ENCODE peak calls at places on chromosomes 5 and 9, in ten cellular contexts. G is CD8-positive, alpha-beta T cell; B is Caco-2; M is A673; S is left lung; X is mammary epithelial cell; C is uterus; O is endodermal cell; T is tibial artery; V is upper lobe of right lung. P is an unnamed sample. For H3K36me3, the result is how much of the 10 kb centered on the place peaks cover.

GRCh38 chr9:93898502-93899426 is 56.4 kb downstream of the BARX1 start:
- DNase-seq in S (no peak), G (peak), O (peak), B (no peak), C (peak), M (no peak), V (peak), T (peak), X (no peak), P (peak)

GRCh38 chr5:143106175-143106574 is 297.3 kb downstream of the NR3C1 start:
- DNase-seq in V (no peak), B (peak), O (no peak), S (no peak), M (peak), G (no peak), T (no peak), C (no peak), X (peak), P (peak)

GRCh38 chr9:16207161-16207560 is 654.3 kb downstream of the CCDC171 start:
- DNase-seq in S (no peak), G (peak), T (no peak), X (no peak), B (no peak), C (peak), M (peak), O (no peak), V (no peak), P (peak)

GRCh38 chr9:89139450-89139849 is 39.2 kb downstream of the SHC3 start:
- DNase-seq in V (no peak), B (peak), T (no peak), M (no peak), C (no peak), G (no peak), O (no peak), S (no peak), X (no peak), P (no peak)

GRCh38 chr9:21096172-21096900 is 18.6 kb upstream of the IFNB1 start:
- DNase-seq in T (no peak), O (no peak), M (no peak), X (peak), G (peak), B (no peak), V (no peak), S (no peak), C (no peak), P (no peak)

GRCh38 chr5:53642006-53642405 is 81.6 kb downstream of the NDUFS4 start:
- DNase-seq in S (no peak), T (no peak), X (peak), V (no peak), C (no peak), M (peak), G (no peak), O (no peak), B (no peak), P (no peak)

GRCh38 chr9:27352457-27353188 is 55.7 kb upstream of the EQTN start:
- DNase-seq in X (no peak), M (no peak), O (peak), V (no peak), C (no peak), G (no peak), T (no peak), S (peak), B (no peak), P (no peak)

GRCh38 chr5:64344501-64344900 is 161.3 kb upstream of the RGS7BP start:
- DNase-seq in G (no peak), B (no peak), O (no peak), C (no peak), S (no peak), V (no peak), T (no peak), X (no peak), M (no peak), P (no peak)

GRCh38 chr5:104498281-104498680 is 935.7 kb upstream of the NUDT12 start:
- DNase-seq in S (no peak), C (no peak), G (no peak), M (peak), X (no peak), V (no peak), B (no peak), T (no peak), O (no peak), P (no peak)

GRCh38 chr5:113147088-113147487 is 170.5 kb downstream of the DCP2 start:
- DNase-seq in O (no peak), T (no peak), C (no peak), S (no peak), X (peak), G (no peak), M (no peak), B (no peak), V (no peak), P (no peak)

GRCh38 chr9:115254217-115254616 is 136.3 kb upstream of the TNC start:
- DNase-seq in V (no peak), X (no peak), C (no peak), G (no peak), O (no peak), M (no peak), T (no peak), B (no peak), S (no peak), P (no peak)

GRCh38 chr5:4802044-4802443 is 338.1 kb upstream of the ADAMTS16 start:
- DNase-seq in B (no peak), M (no peak), G (no peak), V (no peak), X (no peak), C (no peak), T (no peak), O (no peak), S (no peak), P (no peak)

GRCh38 chr9:125964702-125965225 is 217.6 kb downstream of the PBX3 start:
- DNase-seq in C (no peak), S (no peak), V (no peak), X (no peak), B (no peak), G (no peak), T (no peak), M (no peak), O (no peak), P (no peak)

GRCh38 chr9:75149841-75150241 is 61.5 kb downstream of the OSTF1 start:
- DNase-seq in X (no peak), C (no peak), O (no peak), S (no peak), V (no peak), B (no peak), T (no peak), G (no peak), M (no peak), P (no peak)

GRCh38 chr9:127809002-127809561 is 6.4 kb downstream of the FPGS start:
- DNase-seq in O (no peak), V (no peak), M (no peak), T (no peak), X (no peak), S (no peak), G (no peak), B (no peak), C (no peak), P (no peak)
- H3K36me3 ChIP-seq in O (under half), V (half or more), M (under half), T (half or more), X (under half), S (half or more), G (under half), B (under half), C (under half), P (half or more)

GRCh38 chr5:163373401-163374066 is 63.9 kb upstream of the CCNG1 start:
- DNase-seq in O (no peak), S (no peak), V (no peak), C (no peak), M (no peak), X (no peak), B (no peak), G (no peak), T (no peak), P (no peak)

GRCh38 chr5:163383754-163384153 is 53.6 kb upstream of the CCNG1 start:
- DNase-seq in G (no peak), S (no peak), T (no peak), X (no peak), M (peak), C (no peak), V (no peak), B (no peak), O (no peak), P (no peak)

GRCh38 chr5:163379298-163380155 is 57.9 kb upstream of the CCNG1 start:
- DNase-seq in V (no peak), O (no peak), B (peak), C (no peak), M (peak), S (no peak), X (peak), G (no peak), T (no peak), P (no peak)

GRCh38 chr5:163381832-163382231 is 55.6 kb upstream of the CCNG1 start:
- DNase-seq in B (no peak), S (no peak), T (no peak), X (no peak), V (no peak), G (no peak), M (no peak), C (no peak), O (no peak), P (no peak)

GRCh38 chr5:163377982-163378381 is 59.4 kb upstream of the CCNG1 start:
- DNase-seq in X (no peak), V (no peak), T (no peak), G (no peak), S (no peak), M (no peak), O (peak), B (no peak), C (no peak), P (no peak)
- TF ChIP-seq CTCF in X (no peak), V (no peak), T (no peak), G (no peak), S (no peak), M (no peak), O (no peak), B (no peak), C (no peak), P (no peak)

GRCh38 chr5:1054018-1054798 is 45.6 kb downstream of the NKD2 start:
- DNase-seq in B (no peak), M (no peak), X (no peak), G (no peak), O (no peak), T (no peak), V (no peak), C (no peak), S (no peak), P (peak)
- H3K4me3 ChIP-seq in B (no peak), M (no peak), X (no peak), G (no peak), O (no peak), T (no peak), V (no peak), C (no peak), S (no peak), P (no peak)

DNA sequence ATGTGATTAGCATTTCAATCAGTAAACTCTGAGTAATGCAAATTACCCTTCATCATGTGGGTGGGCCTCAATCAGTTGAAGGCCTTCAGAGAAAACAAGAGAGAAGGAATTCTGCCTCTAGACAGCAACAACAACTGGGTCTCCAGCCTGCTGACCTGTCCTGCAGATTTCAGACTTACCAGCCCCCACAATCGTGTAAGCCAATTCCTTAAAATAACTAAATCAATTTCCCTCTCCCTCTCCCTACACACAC is 41.7 kb upstream of the FBXW11 start:
- DNase-seq in O (no peak), X (no peak), S (no peak), V (no peak), C (no peak), G (no peak), M (no peak), T (no peak), B (no peak), P (no peak)
- H3K36me3 ChIP-seq in O (under half), X (under half), S (half or more), V (half or more), C (under half), G (half or more), M (under half), T (under half), B (under half), P (under half)

DNA sequence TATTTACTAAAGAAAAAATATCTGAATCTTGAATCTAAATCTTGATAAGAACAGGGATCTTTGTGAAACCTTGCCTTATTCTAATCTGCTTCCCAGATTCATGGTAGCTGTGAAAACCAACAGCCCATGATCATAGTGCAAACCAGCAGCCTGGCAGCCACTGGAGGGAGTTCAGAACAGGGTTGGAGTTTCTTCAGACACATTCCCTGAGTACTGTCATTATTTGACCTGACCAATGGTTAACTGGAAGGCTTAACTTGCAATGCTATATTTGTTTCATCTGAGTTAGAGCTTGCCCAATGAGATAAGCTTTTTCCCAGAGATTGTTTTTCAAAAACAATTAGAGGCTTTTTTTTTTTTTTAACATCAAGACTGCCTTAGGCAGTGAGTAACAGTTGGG is 47.8 kb downstream of the LOX start:
- DNase-seq in O (peak), X (no peak), C (no peak), V (no peak), G (no peak), M (no peak), T (no peak), S (no peak), B (peak), P (no peak)
- TF ChIP-seq CTCF in O (peak), X (no peak), C (no peak), V (no peak), G (no peak), M (no peak), T (no peak), S (no peak), B (peak), P (no peak)